ENCODE peak calls at places on chromosomes 16 and 17, in seven cellular contexts. Z is AG09309; P is progenitor cell of endocrine pancreas; Y is AG10803; I is CD8-positive, alpha-beta T cell; A is mesothelial cell of epicardium; C is endothelial cell. B is an unnamed sample.

GRCh38 chr17:58531661-58532554 is 17.5 kb upstream of the MTMR4 start:
- DNase-seq in P (peak; percentile 42), I (peak; percentile 49), C (peak; percentile 57), A (peak; percentile 37), Z (no peak), Y (peak; percentile 23), B (peak; percentile 40)

GRCh38 chr17:32341857-32342602 is at the start of gene C17orf75:
- DNase-seq in A (peak; percentile 46), Y (peak; percentile 75), P (peak; percentile 65), I (peak; percentile 80), C (peak; percentile 58), Z (no peak), B (peak; percentile 58)

GRCh38 chr17:27576429-27577123 is 54.4 kb upstream of the LGALS9 start:
- DNase-seq in Z (no peak), Y (no peak), A (no peak), C (no peak), P (no peak), I (no peak), B (no peak)

GRCh38 chr17:61283043-61283442 is 116.6 kb upstream of the TBX2 start:
- DNase-seq in P (no peak), C (no peak), A (no peak), Z (no peak), I (no peak), Y (no peak), B (no peak)

GRCh38 chr17:76026714-76027158 is 370 bp downstream of the EVPL start:
- DNase-seq in Z (no peak), I (no peak), A (no peak), C (no peak), P (no peak), Y (no peak), B (no peak)

GRCh38 chr17:27453466-27453865 is 2.8 kb upstream of the KSR1 start:
- DNase-seq in I (no peak), P (no peak), A (no peak), Z (no peak), C (no peak), Y (peak; percentile 26), B (no peak)

GRCh38 chr17:10435096-10435495 is 13.3 kb upstream of the MYH8 start:
- DNase-seq in Z (no peak), A (no peak), I (no peak), C (no peak), Y (no peak), P (no peak), B (no peak)

GRCh38 chr17:46730679-46731078 is 87.8 kb downstream of the WNT3 start:
- DNase-seq in I (no peak), Z (no peak), C (no peak), A (no peak), Y (no peak), P (no peak), B (no peak)

GRCh38 chr16:4369006-4369766 is 2.5 kb upstream of the VASN start:
- DNase-seq in Y (peak; percentile 58), C (no peak), P (no peak), Z (no peak), I (no peak), A (no peak), B (no peak)

GRCh38 chr17:43784628-43785101 is 4.4 kb downstream of the CFAP97D1 start:
- DNase-seq in C (no peak), Y (peak; percentile 85), A (no peak), Z (peak; percentile 72), I (no peak), P (no peak), B (no peak)

GRCh38 chr16:73054131-73054496 is 6.2 kb upstream of the ZFHX3 start:
- DNase-seq in I (no peak), P (no peak), Y (no peak), A (no peak), Z (no peak), C (no peak), B (no peak)

GRCh38 chr17:40443988-40444899 is 994 bp downstream of the IGFBP4 start:
- DNase-seq in P (no peak), I (peak; percentile 20), Y (no peak), Z (no peak), C (no peak), A (no peak), B (no peak)

GRCh38 chr17:7380321-7380720 is 568 bp upstream of the TNK1 start:
- DNase-seq in A (no peak), Y (peak; percentile 75), Z (peak; percentile 11), C (no peak), I (no peak), P (no peak), B (no peak)

GRCh38 chr17:42675984-42676423 is 790 bp downstream of the PLEKHH3 start:
- DNase-seq in A (no peak), Z (no peak), P (no peak), C (peak; percentile 43), I (no peak), Y (peak; percentile 45), B (no peak)

GRCh38 chr17:51356084-51356410 is 95.7 kb downstream of the UTP18 start:
- DNase-seq in I (no peak), P (no peak), Y (no peak), Z (no peak), C (no peak), A (no peak), B (no peak)

DNA sequence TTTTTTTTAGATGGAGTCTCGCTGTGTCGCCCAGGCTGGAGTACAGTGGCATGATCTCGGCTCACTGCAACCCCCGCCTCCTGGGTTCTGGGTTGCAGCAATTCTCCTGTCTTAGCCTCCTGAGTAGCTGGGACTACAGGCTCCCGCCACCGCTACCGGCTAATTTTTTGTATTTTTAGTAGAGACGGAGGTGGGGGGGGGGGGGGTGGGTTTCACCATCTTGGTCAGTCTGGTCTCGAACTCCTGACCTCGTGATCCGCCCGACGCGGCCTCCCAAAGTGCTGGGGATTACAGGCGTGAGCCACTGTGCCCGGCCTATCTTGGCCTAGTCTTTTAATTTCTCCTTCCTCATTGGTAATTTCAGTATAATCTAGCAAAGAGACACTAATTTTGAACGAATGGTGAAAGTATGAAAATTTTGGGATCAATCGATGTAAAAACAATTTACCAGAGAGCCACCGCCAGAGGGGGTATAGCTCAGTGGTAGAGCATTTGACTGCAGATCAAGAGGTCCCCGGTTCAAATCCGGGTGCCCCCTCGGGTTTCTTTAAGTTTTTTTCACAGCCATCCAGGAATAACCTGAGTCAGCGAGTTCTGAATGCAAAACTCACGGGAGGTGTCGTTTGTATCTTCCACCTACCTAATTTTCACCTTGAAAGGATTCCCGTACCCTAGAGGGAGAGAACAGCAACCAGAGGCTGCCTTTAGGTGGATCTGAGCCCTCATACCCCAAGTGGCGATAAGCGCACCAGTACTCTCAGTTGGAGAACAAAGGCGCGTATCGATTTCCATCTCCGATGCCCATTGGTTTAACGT is 2.5 kb upstream of the LASP1 start:
- DNase-seq in A (no peak), C (peak; percentile 74), P (peak; percentile 41), I (peak; percentile 58), Z (no peak), Y (peak; percentile 68), B (peak; percentile 74)
- TF ChIP-seq CTCF in A (peak; percentile 58), C (peak; percentile 50), P (peak; percentile 61), I (peak; percentile 52), Z (no peak), Y (peak; percentile 43), B (peak; percentile 69)

GRCh38 chr16:85125570-85126382 is 13.5 kb upstream of the CIBAR2 start:
- DNase-seq in A (no peak), I (peak; percentile 5), Z (no peak), P (no peak), C (no peak), Y (no peak), B (no peak)

GRCh38 chr16:85123891-85124635 is 11.8 kb upstream of the CIBAR2 start:
- DNase-seq in Y (peak; percentile 94), Z (peak; percentile 48), P (no peak), A (no peak), I (peak; percentile 5), C (no peak), B (no peak)

GRCh38 chr16:85126731-85127662 is 14.7 kb upstream of the CIBAR2 start:
- DNase-seq in Z (peak; percentile 35), I (peak; percentile 16), A (no peak), P (no peak), Y (peak; percentile 72), C (no peak), B (no peak)

GRCh38 chr16:85126383-85126730 is 14.1 kb upstream of the CIBAR2 start:
- DNase-seq in P (no peak), C (no peak), Y (no peak), A (no peak), I (peak; percentile 14), Z (no peak), B (no peak)

DNA sequence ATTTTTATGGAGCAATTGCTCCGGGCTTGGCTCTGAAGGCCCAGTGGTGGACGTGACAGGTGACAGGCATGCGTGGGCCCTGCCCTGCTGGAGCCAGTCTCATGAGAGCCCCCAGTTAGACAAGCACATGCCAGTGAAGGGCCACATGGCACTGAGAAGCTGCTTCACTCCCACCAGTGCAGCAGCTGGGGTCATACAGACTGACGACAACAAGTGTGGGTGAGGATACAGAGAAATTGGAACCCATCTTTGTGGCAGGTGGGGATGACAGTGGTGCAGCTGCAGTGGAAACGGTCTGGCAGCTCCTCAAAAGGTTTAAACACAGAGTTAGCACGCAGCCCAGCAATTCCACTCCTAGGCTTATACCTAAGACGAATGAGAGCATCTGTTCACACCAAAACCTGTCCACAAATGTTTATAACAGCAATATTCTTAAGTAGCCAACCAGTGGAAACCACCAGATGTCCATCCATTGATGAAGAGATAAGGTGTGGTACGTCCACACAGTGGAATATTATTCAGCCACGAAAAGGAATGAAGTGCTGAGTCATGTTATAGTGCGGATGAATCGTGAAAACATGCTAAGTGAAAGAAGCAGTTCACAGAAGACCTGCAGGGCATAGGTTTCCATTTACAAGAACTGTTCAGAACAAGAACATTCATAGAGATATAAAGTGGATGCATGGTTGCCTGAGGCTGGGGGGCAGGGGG is 12.5 kb upstream of the CIBAR2 start:
- DNase-seq in Z (no peak), C (no peak), A (no peak), I (peak; percentile 4), Y (no peak), P (no peak), B (no peak)
- TF ChIP-seq CTCF in Z (no peak), C (no peak), A (no peak), I (no peak), Y (no peak), P (no peak), B (no peak)

GRCh38 chr16:30077656-30078055 is 1.9 kb downstream of the PPP4C start:
- DNase-seq in Z (no peak), I (no peak), Y (no peak), A (no peak), C (no peak), P (no peak), B (no peak)

GRCh38 chr16:30079480-30079879 is 3.7 kb downstream of the PPP4C start:
- DNase-seq in C (no peak), P (no peak), A (no peak), Z (no peak), I (no peak), Y (no peak), B (no peak)

GRCh38 chr16:30076276-30076791 is 540 bp downstream of the PPP4C start:
- DNase-seq in P (no peak), A (no peak), C (no peak), I (peak; percentile 41), Y (no peak), Z (no peak), B (no peak)

GRCh38 chr16:30078744-30079143 is 3.0 kb downstream of the PPP4C start:
- DNase-seq in P (no peak), Y (no peak), Z (no peak), C (no peak), I (no peak), A (no peak), B (no peak)

GRCh38 chr16:30075503-30076275 is at the start of gene PPP4C:
- DNase-seq in Z (no peak), A (peak; percentile 84), C (peak; percentile 94), I (peak; percentile 89), Y (peak; percentile 86), P (peak; percentile 78), B (peak; percentile 89)
- TF ChIP-seq CTCF in Z (no peak), A (no peak), C (no peak), I (no peak), Y (no peak), P (peak; percentile 18), B (no peak)

GRCh38 chr16:16045879-16046278 is 96.5 kb downstream of the ABCC1 start:
- DNase-seq in P (no peak), A (no peak), Z (no peak), Y (no peak), C (peak; percentile 56), I (no peak), B (no peak)
- TF ChIP-seq CTCF in P (peak; percentile 23), A (no peak), Z (no peak), Y (peak; percentile 8), C (peak; percentile 67), I (no peak), B (peak; percentile 19)

B was measured in neural crest cell.